ENCODE peak calls at places on chromosomes 7 and 10, in nine cellular contexts. B, T, L, I, Y, O, Z, F and X are unnamed samples.

GRCh38 chr7:113134025-113134424 is 15.7 kb upstream of the SMIM30 start:
- DNase-seq in F (no peak), L (no peak), Y (no peak), T (no peak), B (no peak), Z (no peak), I (no peak), O (no peak), X (no peak)

GRCh38 chr10:131973160-131973951 is 8.4 kb downstream of the BNIP3 start:
- DNase-seq in F (no peak), Y (no peak), T (no peak), L (no peak), B (no peak), Z (no peak), I (peak), O (no peak), X (no peak)

GRCh38 chr7:106968160-106968559 is 76.3 kb upstream of the PRKAR2B start:
- DNase-seq in Y (no peak), O (no peak), B (no peak), L (no peak), F (no peak), T (no peak), Z (no peak), I (no peak), X (no peak)

GRCh38 chr7:158786898-158787297 is 42.4 kb downstream of the ESYT2 start:
- DNase-seq in O (no peak), T (no peak), L (no peak), Z (no peak), Y (no peak), I (no peak), F (no peak), B (no peak), X (no peak)

GRCh38 chr10:60963441-60964256 is 19.7 kb upstream of the RHOBTB1 start:
- DNase-seq in F (no peak), T (peak), O (no peak), B (no peak), Y (no peak), L (peak), I (no peak), Z (peak), X (peak)

GRCh38 chr7:91718071-91718470 is 162.4 kb downstream of the MTERF1 start:
- DNase-seq in Z (no peak), Y (no peak), I (no peak), F (no peak), T (no peak), B (no peak), L (no peak), O (no peak), X (no peak)

GRCh38 chr7:92417913-92418312 is 29.4 kb upstream of the GATAD1 start:
- DNase-seq in T (no peak), B (peak), Y (no peak), Z (no peak), F (no peak), O (no peak), L (no peak), I (no peak), X (no peak)

GRCh38 chr10:52483587-52483986 is 169.5 kb downstream of the DKK1 start:
- DNase-seq in F (no peak), L (no peak), B (no peak), I (no peak), O (no peak), Z (no peak), Y (no peak), T (peak), X (no peak)

GRCh38 chr10:119919271-119919670 is 26.7 kb downstream of the SEC23IP start:
- DNase-seq in L (no peak), Y (no peak), B (no peak), T (no peak), F (no peak), Z (no peak), O (no peak), I (no peak), X (peak)

GRCh38 chr7:2104107-2104710 is 128.5 kb downstream of the MAD1L1 start:
- DNase-seq in B (peak), Y (peak), T (no peak), L (no peak), O (no peak), F (peak), Z (peak), I (peak), X (peak)

GRCh38 chr10:3364768-3365480 is 192.3 kb upstream of the PITRM1 start:
- DNase-seq in B (no peak), L (no peak), Z (no peak), I (no peak), O (no peak), Y (no peak), F (no peak), T (no peak), X (no peak)

GRCh38 chr7:1543826-1544177 is 12.2 kb downstream of the TMEM184A start:
- DNase-seq in B (no peak), T (no peak), L (no peak), Y (no peak), O (peak), I (no peak), Z (no peak), F (no peak), X (no peak)

GRCh38 chr10:118642228-118642627 is 46.8 kb upstream of the PRLHR start:
- DNase-seq in B (no peak), F (no peak), L (no peak), I (no peak), T (no peak), Y (no peak), O (no peak), Z (no peak), X (no peak)

GRCh38 chr10:49135575-49136313 is 1.9 kb upstream of the FAM170B start:
- DNase-seq in L (no peak), Z (no peak), B (no peak), O (no peak), T (no peak), F (peak), Y (no peak), I (no peak), X (no peak)

GRCh38 chr7:148084138-148084537 is 506.4 kb upstream of the C7orf33 start:
- DNase-seq in Y (no peak), B (peak), O (peak), T (peak), Z (no peak), F (peak), I (no peak), L (peak), X (peak)

GRCh38 chr10:86261470-86261869 is 105.1 kb downstream of the GRID1 start:
- DNase-seq in O (no peak), T (no peak), B (no peak), L (no peak), Z (no peak), F (no peak), Y (no peak), I (no peak), X (no peak)

GRCh38 chr7:1647961-1648631 is 22.0 kb upstream of the ELFN1 start:
- DNase-seq in B (peak), L (no peak), F (no peak), T (no peak), Y (no peak), Z (no peak), O (peak), I (no peak), X (no peak)

GRCh38 chr10:129471447-129471846 is 4.4 kb downstream of the MGMT start:
- DNase-seq in T (no peak), Z (no peak), O (no peak), I (no peak), B (no peak), Y (no peak), F (no peak), L (no peak), X (no peak)

GRCh38 chr10:5971315-5971832 is 6.0 kb downstream of the IL15RA start:
- DNase-seq in T (peak), O (no peak), Y (no peak), I (no peak), F (no peak), Z (peak), L (no peak), B (no peak), X (no peak)

GRCh38 chr7:3897430-3898385 is 596.7 kb downstream of the SDK1 start:
- DNase-seq in Y (peak), Z (peak), F (peak), L (peak), B (peak), I (peak), T (peak), O (peak), X (peak)

GRCh38 chr10:48332871-48333216 is 26.4 kb downstream of the MAPK8 start:
- DNase-seq in T (no peak), F (no peak), L (no peak), I (no peak), Z (no peak), B (no peak), O (peak), Y (no peak), X (no peak)

GRCh38 chr7:157446322-157446721 is 109.5 kb downstream of the DNAJB6 start:
- DNase-seq in L (no peak), B (no peak), Z (no peak), Y (no peak), T (no peak), I (no peak), O (no peak), F (no peak), X (no peak)

GRCh38 chr7:25843467-25843866 is 308.5 kb upstream of the NFE2L3 start:
- DNase-seq in I (no peak), Y (no peak), B (no peak), Z (no peak), L (no peak), T (no peak), O (no peak), F (no peak), X (no peak)

GRCh38 chr10:43409385-43410109 is 561 bp upstream of the HNRNPF start:
- DNase-seq in T (no peak), O (no peak), Z (no peak), I (peak), B (peak), Y (peak), L (peak), F (peak), X (peak)

GRCh38 chr10:97708976-97709745 is 4.4 kb upstream of the MARVELD1 start:
- DNase-seq in Y (peak), L (peak), Z (peak), I (no peak), O (peak), T (peak), B (peak), F (no peak), X (peak)

GRCh38 chr10:89047397-89047796 is 56.8 kb downstream of the FAS start:
- DNase-seq in Y (no peak), I (no peak), Z (no peak), B (no peak), L (no peak), T (peak), O (no peak), F (no peak), X (peak)

GRCh38 chr7:391411-391951 is 101.5 kb downstream of the FOXL3 start:
- DNase-seq in L (no peak), B (peak), I (no peak), O (peak), T (no peak), Y (no peak), F (no peak), Z (no peak), X (peak)

GRCh38 chr10:49387029-49387428 is 8.9 kb downstream of the DRGX start:
- DNase-seq in F (no peak), I (no peak), O (no peak), T (peak), L (peak), B (no peak), Y (no peak), Z (no peak), X (peak)

GRCh38 chr7:105353752-105354328 is 34.9 kb downstream of the SRPK2 start:
- DNase-seq in O (no peak), Y (no peak), L (no peak), F (peak), T (no peak), Z (no peak), B (peak), I (no peak), X (peak)

GRCh38 chr7:2521952-2522591 is 2.5 kb downstream of the LFNG start:
- DNase-seq in Z (no peak), Y (peak), L (no peak), F (peak), B (no peak), I (peak), O (no peak), T (peak), X (peak)

GRCh38 chr7:11436773-11437524 is 395.0 kb downstream of the THSD7A start:
- DNase-seq in T (no peak), B (no peak), L (no peak), Y (no peak), I (no peak), F (no peak), Z (no peak), O (no peak), X (no peak)

GRCh38 chr10:3141361-3142005 is 31.1 kb downstream of the PITRM1 start:
- DNase-seq in T (no peak), Y (no peak), F (no peak), L (no peak), I (no peak), O (no peak), Z (no peak), B (no peak), X (no peak)

GRCh38 chr10:7561216-7561893 is 105.4 kb downstream of the ITIH5 start:
- DNase-seq in O (no peak), B (peak), I (no peak), F (no peak), L (no peak), Y (no peak), T (no peak), Z (peak), X (no peak)

GRCh38 chr7:151257990-151258389 is 9.5 kb upstream of the SMARCD3 start:
- DNase-seq in T (no peak), L (no peak), B (no peak), Y (no peak), Z (no peak), O (no peak), I (no peak), F (no peak), X (no peak)

GRCh38 chr7:151351027-151351426 is 9.4 kb downstream of the NUB1 start:
- DNase-seq in Z (no peak), F (peak), B (peak), Y (peak), T (no peak), L (peak), O (peak), I (no peak), X (no peak)

GRCh38 chr10:19325581-19325980 is 277.0 kb downstream of the MALRD1 start:
- DNase-seq in O (no peak), L (no peak), Y (no peak), F (no peak), B (no peak), Z (no peak), I (no peak), T (no peak), X (no peak)

GRCh38 chr7:77293046-77293445 is 93.4 kb upstream of the FGL2 start:
- DNase-seq in B (no peak), Z (no peak), O (no peak), I (no peak), L (no peak), Y (no peak), T (no peak), F (no peak), X (no peak)

GRCh38 chr10:103859161-103860141 is 4.1 kb upstream of the SH3PXD2A start:
- DNase-seq in L (peak), I (peak), F (peak), Y (peak), B (peak), Z (peak), T (peak), O (peak), X (peak)

GRCh38 chr10:3754727-3755439 is 30.1 kb downstream of the KLF6 start:
- DNase-seq in F (no peak), I (no peak), B (no peak), L (peak), O (no peak), Z (no peak), T (peak), Y (no peak), X (peak)